ENCODE peak calls at places on chromosomes 6 and 20, in seven cellular contexts. X is tibial artery, C is ovary, O is heart left ventricle, U is psoas muscle, P is colonic mucosa, B is neural progenitor cell. N is an unnamed sample.

GRCh38 chr6:52990342-52990741 is 4.7 kb downstream of the GSTA4 start:
- DNase-seq in U (no peak), X (no peak), O (no peak), B (no peak), P (peak; percentile 33), C (no peak), N (no peak)

GRCh38 chr6:33628401-33628964 is 7.4 kb downstream of the ITPR3 start:
- DNase-seq in U (no peak), B (no peak), O (no peak), P (peak; percentile 46), X (no peak), C (no peak), N (no peak)

GRCh38 chr20:24784607-24785006 is 164.5 kb upstream of the CST7 start:
- DNase-seq in U (no peak), C (no peak), B (no peak), P (no peak), O (no peak), X (no peak), N (no peak)

GRCh38 chr6:114000066-114000465 is 29.1 kb upstream of the HDAC2 start:
- DNase-seq in B (no peak), P (no peak), C (no peak), O (no peak), U (no peak), X (no peak), N (no peak)

GRCh38 chr20:21995461-21995860 is 290.0 kb downstream of the PAX1 start:
- DNase-seq in O (no peak), X (no peak), P (no peak), C (no peak), U (no peak), B (no peak), N (no peak)

GRCh38 chr6:56549014-56549413 is 93.7 kb downstream of the DST start:
- DNase-seq in C (no peak), X (no peak), P (no peak), B (peak; percentile 66), O (no peak), U (no peak), N (no peak)

GRCh38 chr6:34473967-34474366 is 8.1 kb downstream of the PACSIN1 start:
- DNase-seq in C (no peak), U (no peak), B (no peak), P (no peak), O (no peak), X (no peak), N (no peak)

GRCh38 chr6:13500264-13500663 is 12.9 kb upstream of the GFOD1 start:
- DNase-seq in P (no peak), X (no peak), B (no peak), C (no peak), O (no peak), U (no peak), N (no peak)

GRCh38 chr20:57384953-57385761 is 6.0 kb upstream of the RBM38 start:
- DNase-seq in O (peak; percentile 65), C (no peak), P (no peak), U (peak; percentile 43), X (no peak), B (no peak), N (no peak)

GRCh38 chr6:15001511-15001910 is 244.4 kb upstream of the JARID2 start:
- DNase-seq in O (no peak), B (no peak), X (no peak), U (no peak), C (no peak), P (no peak), N (no peak)

GRCh38 chr6:97630592-97630991 is 347.6 kb upstream of the MMS22L start:
- DNase-seq in P (no peak), X (no peak), B (no peak), U (no peak), C (no peak), O (no peak), N (no peak)

GRCh38 chr6:107658920-107659879 is 164.9 kb downstream of the SCML4 start:
- DNase-seq in C (no peak), P (no peak), O (no peak), U (no peak), B (no peak), X (no peak), N (no peak)

GRCh38 chr20:63536997-63537524 is at the start of gene PTK6:
- DNase-seq in B (no peak), X (peak; percentile 45), C (no peak), U (peak; percentile 78), P (peak; percentile 88), O (peak; percentile 57), N (no peak)

GRCh38 chr6:15308445-15309213 is 62.8 kb downstream of the JARID2 start:
- DNase-seq in P (no peak), C (no peak), X (no peak), U (no peak), O (no peak), B (no peak), N (no peak)

GRCh38 chr6:40906759-40907158 is 132.3 kb downstream of the UNC5CL start:
- DNase-seq in C (no peak), X (no peak), P (no peak), B (no peak), U (no peak), O (no peak), N (no peak)

GRCh38 chr20:53208110-53208908 is 236.2 kb downstream of the TSHZ2 start:
- DNase-seq in X (no peak), B (peak; percentile 77), C (no peak), O (no peak), P (no peak), U (no peak), N (no peak)

GRCh38 chr6:31308050-31308844 is 36.4 kb upstream of the HLA-C start:
- DNase-seq in C (no peak), U (peak; percentile 45), P (peak; percentile 87), O (no peak), B (peak; percentile 10), X (no peak), N (peak; percentile 81)

GRCh38 chr20:41830702-41831101 is 212.5 kb upstream of the CHD6 start:
- DNase-seq in O (no peak), C (no peak), B (no peak), U (no peak), P (no peak), X (no peak), N (no peak)

GRCh38 chr20:41837669-41838224 is 219.6 kb upstream of the CHD6 start:
- DNase-seq in X (no peak), U (no peak), B (no peak), O (no peak), C (no peak), P (no peak), N (no peak)

DNA sequence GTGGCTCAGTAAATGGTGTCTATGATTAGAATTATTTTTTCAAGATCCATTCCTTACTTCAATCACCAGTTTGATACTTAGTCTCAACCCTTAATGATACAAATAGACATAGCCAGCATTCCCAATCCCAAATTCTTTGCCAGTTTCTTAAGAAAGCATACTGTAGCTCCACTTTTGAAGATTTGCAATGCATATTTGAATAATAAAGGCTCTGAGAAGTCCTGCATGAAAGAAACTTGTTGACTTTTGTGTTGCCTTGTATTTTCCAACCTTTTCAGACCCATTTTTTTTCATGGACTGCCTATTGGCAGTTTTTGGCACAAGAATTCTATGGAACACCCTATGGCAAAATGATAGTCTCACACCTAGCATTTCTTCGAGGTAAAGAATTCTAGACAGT is 215.6 kb upstream of the CHD6 start:
- DNase-seq in P (no peak), X (no peak), C (no peak), U (no peak), O (no peak), B (no peak), N (no peak)
- H3K4me1 ChIP-seq in P (no peaks in the 10 kb centered on the region), X (no peaks in the 10 kb centered on the region), C (no peaks in the 10 kb centered on the region), U (no peaks in the 10 kb centered on the region), O (no peaks in the 10 kb centered on the region), B (peaks cover 7% of the 10 kb centered on the region), N (no peaks in the 10 kb centered on the region)

GRCh38 chr6:168333039-168333438 is 13.5 kb upstream of the DACT2 start:
- DNase-seq in O (no peak), X (no peak), B (peak; percentile 43), U (no peak), P (peak; percentile 43), C (no peak), N (no peak)
- TF ChIP-seq CTCF in O (peak; percentile 9), X (peak; percentile 13), B (peak; percentile 62), U (no peak), P (peak; percentile 61), C (no peak), N (peak; percentile 35)

GRCh38 chr6:111551521-111552231 is 54.0 kb downstream of the TRAF3IP2 start:
- DNase-seq in C (no peak), P (peak; percentile 82), O (no peak), B (no peak), X (no peak), U (no peak), N (no peak)
- H3K27ac ChIP-seq in C (peak overlapping the region; percentile 58), P (peak overlapping the region; percentile 27), O (peak overlapping the region; percentile 8), B (peak overlapping the region; percentile 57), X (peak overlapping the region; percentile 62), U (peak overlapping the region; percentile 88), N (peak overlapping the region; percentile 16)

GRCh38 chr20:32577023-32577422 is 8.1 kb downstream of the NOL4L start:
- DNase-seq in B (no peak), C (no peak), X (no peak), U (no peak), O (no peak), P (no peak), N (no peak)
- H3K4me1 ChIP-seq in B (peaks cover 15% of the 10 kb centered on the region), C (no peaks in the 10 kb centered on the region), X (no peaks in the 10 kb centered on the region), U (no peaks in the 10 kb centered on the region), O (no peaks in the 10 kb centered on the region), P (no peaks in the 10 kb centered on the region), N (peaks cover 10% of the 10 kb centered on the region)

N was measured in testis.